ENCODE peak calls at places on chromosomes 16 and 17, in seven cellular contexts. I, D, O, M, K, U and F are unnamed samples.

GRCh38 chr17:47708864-47709541 is 15.0 kb downstream of the TBKBP1 start:
- DNase-seq in I (no peak), D (peak), O (peak), M (no peak), K (no peak), U (no peak), F (peak)

GRCh38 chr16:57166951-57167350 is 18.9 kb downstream of the PSME3IP1 start:
- DNase-seq in I (no peak), D (no peak), O (peak), M (no peak), K (peak), U (peak), F (no peak)

GRCh38 chr17:64418506-64419339 is 28.1 kb upstream of the PECAM1 start:
- DNase-seq in I (no peak), D (no peak), O (peak), M (peak), K (no peak), U (peak), F (no peak)

GRCh38 chr17:45345554-45346254 is 28.9 kb upstream of the MAP3K14 start:
- DNase-seq in I (no peak), D (no peak), O (peak), M (no peak), K (no peak), U (no peak), F (no peak)

GRCh38 chr16:21946889-21947635 is 6.1 kb upstream of the UQCRC2 start:
- DNase-seq in I (no peak), D (no peak), O (no peak), M (no peak), K (no peak), U (no peak), F (no peak)

GRCh38 chr17:71111945-71112344 is 942.6 kb downstream of the KCNJ2 start:
- DNase-seq in I (no peak), D (no peak), O (no peak), M (no peak), K (no peak), U (no peak), F (no peak)

GRCh38 chr16:19757026-19757425 is 39.0 kb downstream of the IQCK start:
- DNase-seq in I (no peak), D (no peak), O (peak), M (no peak), K (no peak), U (no peak), F (no peak)

GRCh38 chr16:26276289-26276688 is 584.5 kb downstream of the HS3ST4 start:
- DNase-seq in I (no peak), D (no peak), O (no peak), M (no peak), K (no peak), U (no peak), F (no peak)

GRCh38 chr16:80023865-80024264 is 423.3 kb upstream of the MAF start:
- DNase-seq in I (no peak), D (no peak), O (no peak), M (no peak), K (no peak), U (no peak), F (no peak)

GRCh38 chr17:38885044-38885727 is 15.3 kb downstream of the LASP1 start:
- DNase-seq in I (no peak), D (no peak), O (no peak), M (no peak), K (no peak), U (no peak), F (no peak)

GRCh38 chr17:75318211-75318610 is 29.0 kb upstream of the SLC25A19 start:
- DNase-seq in I (no peak), D (no peak), O (no peak), M (no peak), K (no peak), U (no peak), F (no peak)

GRCh38 chr16:79991918-79992317 is 391.4 kb upstream of the MAF start:
- DNase-seq in I (no peak), D (no peak), O (no peak), M (no peak), K (no peak), U (no peak), F (no peak)

GRCh38 chr17:82806645-82807044 is 33.2 kb downstream of the ZNF750 start:
- DNase-seq in I (no peak), D (no peak), O (no peak), M (no peak), K (no peak), U (no peak), F (no peak)

GRCh38 chr17:45298546-45299285 is 18.1 kb downstream of the MAP3K14 start:
- DNase-seq in I (no peak), D (no peak), O (no peak), M (no peak), K (no peak), U (no peak), F (no peak)

GRCh38 chr16:67299269-67299668 is 19.9 kb downstream of the PLEKHG4 start:
- DNase-seq in I (no peak), D (no peak), O (no peak), M (no peak), K (no peak), U (no peak), F (no peak)

GRCh38 chr16:69410285-69410990 is 14.0 kb upstream of the CYB5B start:
- DNase-seq in I (no peak), D (no peak), O (peak), M (no peak), K (no peak), U (no peak), F (no peak)

GRCh38 chr16:24507959-24508358 is 31.4 kb upstream of the RBBP6 start:
- DNase-seq in I (no peak), D (no peak), O (no peak), M (no peak), K (no peak), U (no peak), F (no peak)

GRCh38 chr16:54444851-54445523 is 158.4 kb upstream of the IRX3 start:
- DNase-seq in I (no peak), D (no peak), O (peak), M (no peak), K (no peak), U (no peak), F (no peak)

GRCh38 chr17:76014925-76015261 is 12.2 kb downstream of the EVPL start:
- DNase-seq in I (no peak), D (no peak), O (no peak), M (no peak), K (no peak), U (no peak), F (no peak)

GRCh38 chr17:4586043-4586442 is 1.7 kb downstream of the SMTNL2 start:
- DNase-seq in I (no peak), D (no peak), O (no peak), M (no peak), K (no peak), U (no peak), F (no peak)

GRCh38 chr16:29845656-29846055 is 17.4 kb downstream of the CDIPT start:
- DNase-seq in I (no peak), D (no peak), O (no peak), M (no peak), K (no peak), U (no peak), F (no peak)

DNA sequence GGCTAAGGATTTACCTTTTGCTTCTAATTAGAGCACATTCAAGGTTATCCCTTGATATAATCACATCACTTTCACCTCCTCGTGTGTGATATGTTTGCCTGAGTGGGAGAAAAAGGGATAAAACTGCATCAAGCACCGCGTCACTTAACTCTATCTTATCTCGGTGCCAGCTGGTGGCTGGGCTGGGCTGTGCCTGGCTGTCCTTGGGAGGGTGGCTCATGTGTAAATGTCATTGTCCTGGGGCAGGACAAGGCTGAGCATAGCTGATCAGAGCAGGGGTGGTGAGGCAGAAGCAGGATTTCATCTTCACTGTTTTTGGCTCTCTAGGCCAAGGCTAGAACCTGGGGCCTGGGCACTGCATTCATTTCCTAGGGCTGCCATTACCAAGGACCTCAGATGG is 105.3 kb downstream of the RAP1GAP2 start:
- DNase-seq in I (no peak), D (no peak), O (no peak), M (no peak), K (no peak), U (no peak), F (no peak)
- TF ChIP-seq CTCF in I (no peak), D (no peak), O (no peak), M (no peak), K (no peak), U (no peak), F (no peak)

GRCh38 chr16:4426722-4427372 is 1.2 kb downstream of the DNAJA3 start:
- DNase-seq in I (no peak), D (no peak), O (no peak), M (no peak), K (no peak), U (no peak), F (no peak)
- TF ChIP-seq CTCF in I (no peak), D (no peak), O (no peak), M (no peak), K (no peak), U (no peak), F (no peak)

DNA sequence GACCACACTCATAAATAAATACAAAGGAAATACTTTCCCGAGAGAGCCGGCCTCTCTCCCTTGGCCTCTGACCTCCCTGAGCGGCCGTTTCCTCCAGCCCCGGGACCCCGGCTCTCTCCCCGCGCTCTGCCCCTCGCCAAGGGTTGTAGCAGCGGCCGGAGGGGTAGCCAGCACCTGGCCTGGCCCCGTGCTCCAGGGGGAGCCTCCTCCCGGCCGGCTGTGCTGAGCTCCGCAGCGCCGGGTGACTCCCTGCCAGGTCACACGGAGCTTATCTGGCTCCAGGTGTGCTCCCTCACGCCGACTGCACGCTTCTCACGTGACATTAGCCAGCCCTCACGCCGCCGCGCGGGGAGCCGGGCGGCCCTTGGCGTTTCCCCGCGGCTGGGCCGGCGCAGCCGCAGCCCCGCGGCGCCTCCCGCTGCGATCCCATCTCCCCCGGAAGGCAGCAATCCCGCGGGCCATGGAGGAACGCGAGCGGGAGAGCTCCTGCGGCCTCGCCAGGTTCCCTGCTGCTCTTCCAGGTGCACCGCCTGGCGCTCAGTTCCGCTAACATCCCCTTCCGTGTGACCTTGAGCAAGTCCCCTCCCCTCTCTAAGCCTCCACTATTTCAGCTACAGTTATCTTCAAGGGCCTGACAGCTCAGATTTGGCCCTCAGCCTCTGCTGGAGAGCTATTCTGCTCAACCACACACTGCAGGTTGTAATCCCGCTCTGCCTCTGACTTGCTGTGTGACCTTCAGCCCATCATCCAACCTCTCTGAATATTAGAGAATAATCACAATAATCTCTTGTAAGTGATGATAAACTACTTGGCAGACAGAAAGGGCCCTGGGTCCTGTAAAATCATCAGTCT is 3.5 kb downstream of the MYO18A start:
- DNase-seq in I (peak), D (peak), O (peak), M (no peak), K (no peak), U (peak), F (peak)
- TF ChIP-seq CTCF in I (no peak), D (no peak), O (no peak), M (no peak), K (peak), U (no peak), F (no peak)

GRCh38 chr16:65121870-65122723 is at the start of gene CDH11:
- DNase-seq in I (peak), D (no peak), O (peak), M (no peak), K (peak), U (peak), F (peak)
- TF ChIP-seq CTCF in I (peak), D (no peak), O (peak), M (no peak), K (peak), U (peak), F (no peak)

GRCh38 chr16:87412371-87412995 is 20.3 kb downstream of the MAP1LC3B start:
- DNase-seq in I (no peak), D (no peak), O (no peak), M (no peak), K (no peak), U (no peak), F (no peak)
- TF ChIP-seq CTCF in I (no peak), D (no peak), O (no peak), M (no peak), K (no peak), U (no peak), F (no peak)

GRCh38 chr17:17569691-17570090 is 21.8 kb downstream of the PEMT start:
- DNase-seq in I (no peak), D (no peak), O (no peak), M (no peak), K (no peak), U (no peak), F (no peak)

GRCh38 chr17:17568772-17569195 is 22.7 kb downstream of the PEMT start:
- DNase-seq in I (peak), D (peak), O (peak), M (peak), K (no peak), U (peak), F (peak)

GRCh38 chr17:17572010-17572785 is 19.3 kb downstream of the PEMT start:
- DNase-seq in I (no peak), D (no peak), O (no peak), M (no peak), K (no peak), U (no peak), F (no peak)

GRCh38 chr17:17570798-17571716 is 20.5 kb downstream of the PEMT start:
- DNase-seq in I (no peak), D (no peak), O (no peak), M (no peak), K (no peak), U (no peak), F (no peak)

GRCh38 chr17:17570207-17570797 is 21.2 kb downstream of the PEMT start:
- DNase-seq in I (no peak), D (peak), O (peak), M (peak), K (no peak), U (peak), F (peak)
- TF ChIP-seq CTCF in I (peak), D (peak), O (peak), M (peak), K (peak), U (peak), F (peak)